ENCODE peak calls at places on chromosomes 16 and 17, in nine cellular contexts. Y is NCI-H1417 treated with DMSO at 0.1 percent for 48 hours, W is epithelial cell of esophagus, R is foreskin fibroblast, U is Calu3, E is lower leg skin, G is pancreas, T is T-helper 1 cell, K is left colon. N is an unnamed sample.

GRCh38 chr17:33039874-33040273 is 48.2 kb downstream of the SPACA3 start:
- DNase-seq in R (peak; percentile 69), U (no peak), W (peak; percentile 88), T (no peak), E (no peak), K (no peak), Y (no peak), G (no peak), N (peak; percentile 10)

GRCh38 chr16:79776243-79776884 is 175.8 kb upstream of the MAF start:
- DNase-seq in U (no peak), Y (no peak), K (peak; percentile 18), G (no peak), W (peak; percentile 59), R (peak; percentile 91), E (peak; percentile 68), T (no peak), N (peak; percentile 46)

GRCh38 chr17:57597531-57598453 is 147.3 kb downstream of the CCDC182 start:
- DNase-seq in W (peak; percentile 75), R (peak; percentile 90), G (peak; percentile 62), U (peak; percentile 52), Y (no peak), K (peak; percentile 81), T (no peak), E (peak; percentile 45), N (peak; percentile 65)

GRCh38 chr17:383771-384621 is 31.4 kb upstream of the RPH3AL start:
- DNase-seq in U (no peak), W (no peak), E (no peak), G (no peak), T (no peak), R (no peak), K (no peak), Y (no peak), N (no peak)

GRCh38 chr16:70789231-70789926 is 11.6 kb downstream of the VAC14 start:
- DNase-seq in W (no peak), E (peak; percentile 62), K (no peak), T (no peak), Y (no peak), R (peak; percentile 85), G (no peak), U (no peak), N (peak; percentile 80)

GRCh38 chr16:27446721-27447120 is 44.7 kb downstream of the IL21R start:
- DNase-seq in R (no peak), U (no peak), K (no peak), T (peak; percentile 72), E (no peak), G (no peak), W (no peak), Y (no peak), N (no peak)

GRCh38 chr16:53504161-53504663 is 1.2 kb upstream of the AKTIP start:
- DNase-seq in E (peak; percentile 60), W (no peak), U (peak; percentile 53), T (no peak), G (peak; percentile 60), Y (no peak), K (peak; percentile 56), R (peak; percentile 67), N (no peak)

GRCh38 chr16:29943846-29944669 is 17.8 kb upstream of the TMEM219 start:
- DNase-seq in Y (no peak), U (peak; percentile 82), T (no peak), E (peak; percentile 43), G (peak; percentile 46), K (peak; percentile 63), R (peak; percentile 97), W (peak; percentile 98), N (peak; percentile 91)

GRCh38 chr17:50661795-50662391 is 27.2 kb downstream of the ABCC3 start:
- DNase-seq in Y (no peak), G (peak; percentile 69), W (peak; percentile 94), E (peak; percentile 51), K (peak; percentile 79), U (peak; percentile 86), R (peak; percentile 95), T (no peak), N (peak; percentile 78)

GRCh38 chr17:18181358-18181757 is 2.3 kb upstream of the ALKBH5 start:
- DNase-seq in Y (no peak), T (no peak), W (peak; percentile 68), U (no peak), E (no peak), G (no peak), R (no peak), K (no peak), N (no peak)

GRCh38 chr17:43418441-43419374 is 19.9 kb downstream of the ARL4D start:
- DNase-seq in R (peak; percentile 97), T (no peak), Y (peak; percentile 94), U (peak; percentile 47), E (peak; percentile 76), K (peak; percentile 26), W (peak; percentile 98), G (no peak), N (peak; percentile 69)

GRCh38 chr16:84369938-84370627 is 1.7 kb downstream of the ATP2C2 start:
- DNase-seq in T (no peak), G (no peak), R (no peak), K (peak; percentile 68), Y (no peak), E (no peak), U (peak; percentile 76), W (peak; percentile 36), N (no peak)

GRCh38 chr17:78241277-78242023 is 10.0 kb downstream of the TMEM235 start:
- DNase-seq in W (peak; percentile 30), R (peak; percentile 29), Y (no peak), T (no peak), U (no peak), K (no peak), E (no peak), G (no peak), N (peak; percentile 23)

GRCh38 chr16:84768061-84768797 is 51.6 kb upstream of the CRISPLD2 start:
- DNase-seq in E (no peak), G (no peak), U (no peak), W (no peak), K (no peak), T (no peak), R (peak; percentile 21), Y (no peak), N (no peak)

GRCh38 chr17:73492802-73493139 is 151.5 kb downstream of the SDK2 start:
- DNase-seq in K (no peak), Y (peak; percentile 52), T (no peak), U (no peak), E (no peak), G (no peak), W (no peak), R (no peak), N (no peak)

GRCh38 chr17:5781236-5781927 is 197.1 kb upstream of the NLRP1 start:
- DNase-seq in R (no peak), Y (no peak), W (no peak), G (no peak), T (no peak), E (no peak), U (no peak), K (no peak), N (no peak)

GRCh38 chr17:7043195-7043543 is 723 bp downstream of the SLC16A11 start:
- DNase-seq in T (no peak), U (no peak), K (no peak), G (no peak), Y (no peak), E (no peak), W (no peak), R (no peak), N (no peak)

GRCh38 chr17:72158895-72159885 is 38.4 kb downstream of the SOX9 start:
- DNase-seq in T (no peak), R (peak; percentile 24), K (no peak), G (no peak), U (no peak), E (no peak), Y (no peak), W (peak; percentile 10), N (no peak)

GRCh38 chr16:76345093-76345735 is 68.0 kb downstream of the CNTNAP4 start:
- DNase-seq in E (peak; percentile 52), W (peak; percentile 6), K (peak; percentile 3), T (no peak), U (no peak), R (peak; percentile 66), G (no peak), Y (no peak), N (peak; percentile 97)

GRCh38 chr17:75245011-75245410 is 16.4 kb downstream of the GGA3 start:
- DNase-seq in E (no peak), U (no peak), G (no peak), W (no peak), T (no peak), Y (no peak), R (no peak), K (no peak), N (no peak)

GRCh38 chr17:1005361-1005946 is 8.5 kb downstream of the TIMM22 start:
- DNase-seq in T (no peak), G (peak; percentile 81), W (peak; percentile 28), R (peak; percentile 78), K (peak; percentile 53), U (no peak), E (no peak), Y (no peak), N (peak; percentile 78)

GRCh38 chr16:77430360-77430759 is 4.5 kb downstream of the ADAMTS18 start:
- DNase-seq in T (no peak), E (no peak), Y (no peak), G (no peak), K (no peak), W (no peak), R (no peak), U (no peak), N (no peak)

GRCh38 chr16:1183235-1183907 is 30.5 kb downstream of the CACNA1H start:
- DNase-seq in R (peak; percentile 60), T (no peak), G (no peak), U (peak; percentile 47), W (no peak), Y (peak; percentile 31), K (peak; percentile 43), E (no peak), N (peak; percentile 9)

GRCh38 chr16:18984425-18985005 is 781 bp downstream of the TMC7 start:
- DNase-seq in Y (no peak), T (no peak), W (no peak), G (no peak), K (no peak), R (no peak), E (no peak), U (no peak), N (no peak)

GRCh38 chr16:88905563-88905962 is 39.1 kb upstream of the PABPN1L start:
- DNase-seq in W (peak; percentile 10), T (no peak), U (no peak), Y (no peak), G (no peak), E (no peak), R (no peak), K (peak; percentile 29), N (no peak)

GRCh38 chr16:66900721-66901441 is 17.8 kb downstream of the CDH16 start:
- DNase-seq in R (peak; percentile 32), K (no peak), G (no peak), W (no peak), E (no peak), Y (no peak), T (no peak), U (no peak), N (no peak)

GRCh38 chr16:59880626-59881025 is 1146.5 kb upstream of the GOT2 start:
- DNase-seq in G (no peak), U (no peak), W (peak; percentile 61), E (no peak), K (no peak), R (peak; percentile 36), Y (no peak), T (no peak), N (no peak)